ENCODE peak calls at places on chromosomes 11 and 22, in eight cellular contexts. G is heart left ventricle, B is WTC11, Z is astrocyte of the cerebellum, Q is cardiac muscle cell, A is psoas muscle, I is fibroblast of pulmonary artery, S is mesothelial cell of epicardium. X is an unnamed sample.

GRCh38 chr11:63564056-63564784 is 1.0 kb upstream of the PLAAT2 start:
- DNase-seq in Z (no peak), G (no peak), S (no peak), I (no peak), A (no peak), B (no peak), Q (no peak), X (peak)

GRCh38 chr11:74929431-74930363 is 19.2 kb downstream of the XRRA1 start:
- DNase-seq in I (peak), S (peak), B (peak), G (no peak), A (peak), Q (peak), Z (peak), X (peak)

GRCh38 chr22:26658671-26659478 is 1.5 kb downstream of the MIAT start:
- DNase-seq in A (peak), Q (peak), I (peak), Z (peak), S (no peak), G (peak), B (peak), X (peak)

GRCh38 chr11:29272019-29272654 is 744.7 kb downstream of the KCNA4 start:
- DNase-seq in Z (no peak), I (peak), G (no peak), B (no peak), Q (peak), S (no peak), A (no peak), X (no peak)

GRCh38 chr11:66081505-66081904 is 11.4 kb downstream of the PACS1 start:
- DNase-seq in Q (peak), B (no peak), S (no peak), A (no peak), I (peak), Z (no peak), G (no peak), X (peak)

GRCh38 chr11:43410394-43410793 is 51.7 kb downstream of the TTC17 start:
- DNase-seq in Q (no peak), Z (no peak), S (no peak), G (no peak), B (no peak), A (no peak), I (no peak), X (no peak)

GRCh38 chr11:10606536-10607208 is 38.2 kb upstream of the LYVE1 start:
- DNase-seq in G (no peak), B (no peak), I (peak), A (no peak), Z (no peak), S (no peak), Q (peak), X (no peak)

GRCh38 chr11:61871158-61871597 is 20.2 kb downstream of the FADS3 start:
- DNase-seq in S (peak), Z (peak), B (peak), G (peak), I (peak), Q (peak), A (peak), X (peak)

GRCh38 chr11:46347637-46348311 is 511 bp downstream of the DGKZ start:
- DNase-seq in B (no peak), Q (no peak), G (no peak), Z (no peak), A (peak), I (no peak), S (no peak), X (peak)

GRCh38 chr22:40051322-40051721 is 56.6 kb downstream of the FAM83F start:
- DNase-seq in B (no peak), Q (no peak), Z (no peak), A (no peak), S (no peak), G (no peak), I (no peak), X (peak)

GRCh38 chr22:24390576-24390975 is 36.8 kb upstream of the ADORA2A start:
- DNase-seq in Q (peak), S (no peak), Z (no peak), I (peak), A (peak), G (no peak), B (no peak), X (no peak)

GRCh38 chr22:28021998-28022660 is 103.1 kb upstream of the PITPNB start:
- DNase-seq in I (no peak), S (no peak), Z (no peak), B (no peak), Q (no peak), G (no peak), A (no peak), X (no peak)

GRCh38 chr11:47518212-47518959 is 34.5 kb downstream of the CELF1 start:
- DNase-seq in A (no peak), B (no peak), Q (no peak), G (no peak), I (no peak), Z (no peak), S (no peak), X (no peak)

GRCh38 chr11:134158023-134158422 is 65.7 kb downstream of the NCAPD3 start:
- DNase-seq in Z (no peak), S (no peak), Q (no peak), I (no peak), G (no peak), A (no peak), B (no peak), X (no peak)

GRCh38 chr11:7579226-7579825 is 65.5 kb downstream of the PPFIBP2 start:
- DNase-seq in G (no peak), A (no peak), S (no peak), Z (no peak), Q (peak), B (no peak), I (peak), X (no peak)

GRCh38 chr11:70423523-70424505 is 25.5 kb downstream of the CTTN start:
- DNase-seq in Q (peak), I (peak), A (no peak), Z (peak), G (peak), S (no peak), B (no peak), X (peak)

GRCh38 chr22:37777122-37777687 is 30.5 kb upstream of the GCAT start:
- DNase-seq in B (no peak), G (no peak), S (no peak), I (peak), Q (peak), Z (peak), A (peak), X (no peak)

GRCh38 chr11:123145220-123145619 is 49.8 kb downstream of the CLMP start:
- DNase-seq in A (peak), I (peak), B (no peak), Z (no peak), S (no peak), Q (peak), G (no peak), X (no peak)

GRCh38 chr22:27420817-27421361 is 380.7 kb downstream of the MN1 start:
- DNase-seq in G (peak), Q (peak), I (peak), S (no peak), B (no peak), A (peak), Z (peak), X (no peak)

GRCh38 chr11:75200051-75200450 is 40.5 kb upstream of the TPBGL start:
- DNase-seq in B (no peak), G (peak), A (peak), I (peak), Q (no peak), Z (no peak), S (no peak), X (no peak)

GRCh38 chr22:18088825-18089568 is 11.2 kb downstream of the PEX26 start:
- DNase-seq in Q (no peak), S (no peak), A (peak), Z (no peak), B (no peak), G (no peak), I (no peak), X (no peak)

GRCh38 chr11:72015511-72016061 is 16.9 kb downstream of the IL18BP start:
- DNase-seq in I (peak), B (peak), A (no peak), Q (peak), S (no peak), Z (no peak), G (no peak), X (peak)

GRCh38 chr22:41382098-41382578 is 396 bp downstream of the TEF start:
- DNase-seq in Z (no peak), B (peak), I (peak), Q (no peak), G (peak), A (peak), S (peak), X (peak)

GRCh38 chr22:24330636-24331035 is 60.0 kb downstream of the SPECC1L start:
- DNase-seq in S (no peak), Q (no peak), I (peak), B (no peak), Z (no peak), G (no peak), A (no peak), X (no peak)

GRCh38 chr22:39493759-39494158 is 8.3 kb upstream of the MIEF1 start:
- DNase-seq in Z (peak), A (no peak), Q (peak), S (no peak), I (peak), B (no peak), G (no peak), X (no peak)

GRCh38 chr11:44978961-44979331 is 28.3 kb upstream of the TP53I11 start:
- DNase-seq in Q (no peak), A (no peak), S (no peak), B (no peak), I (no peak), Z (no peak), G (no peak), X (no peak)

GRCh38 chr11:114586797-114587196 is 8.8 kb downstream of the NXPE4 start:
- DNase-seq in B (no peak), Q (peak), Z (no peak), A (no peak), G (no peak), I (peak), S (no peak), X (no peak)
- TF ChIP-seq CTCF in B (no peak), Q (peak), Z (no peak), A (no peak), G (no peak), I (peak), S (no peak), X (no peak)

GRCh38 chr11:21321530-21321929 is 652.1 kb downstream of the NELL1 start:
- DNase-seq in B (no peak), Z (no peak), Q (no peak), S (no peak), I (no peak), G (no peak), A (no peak), X (no peak)

GRCh38 chr11:21323617-21324016 is 654.2 kb downstream of the NELL1 start:
- DNase-seq in Z (no peak), G (no peak), Q (no peak), I (no peak), A (no peak), B (no peak), S (no peak), X (no peak)
- TF ChIP-seq CTCF in Z (no peak), G (no peak), Q (no peak), I (no peak), A (no peak), B (peak), S (no peak), X (no peak)

GRCh38 chr11:76512851-76513653 is 68.2 kb downstream of the EMSY start:
- DNase-seq in I (peak), G (no peak), B (no peak), S (no peak), Q (peak), A (no peak), Z (peak), X (no peak)
- TF ChIP-seq CTCF in I (peak), G (peak), B (no peak), S (peak), Q (peak), A (peak), Z (peak), X (peak)

GRCh38 chr11:73530109-73530508 is 67.8 kb downstream of the FAM168A start:
- DNase-seq in S (no peak), Q (no peak), I (no peak), B (peak), Z (no peak), A (no peak), G (no peak), X (no peak)
- TF ChIP-seq CTCF in S (no peak), Q (peak), I (peak), B (no peak), Z (peak), A (no peak), G (no peak), X (no peak)

DNA sequence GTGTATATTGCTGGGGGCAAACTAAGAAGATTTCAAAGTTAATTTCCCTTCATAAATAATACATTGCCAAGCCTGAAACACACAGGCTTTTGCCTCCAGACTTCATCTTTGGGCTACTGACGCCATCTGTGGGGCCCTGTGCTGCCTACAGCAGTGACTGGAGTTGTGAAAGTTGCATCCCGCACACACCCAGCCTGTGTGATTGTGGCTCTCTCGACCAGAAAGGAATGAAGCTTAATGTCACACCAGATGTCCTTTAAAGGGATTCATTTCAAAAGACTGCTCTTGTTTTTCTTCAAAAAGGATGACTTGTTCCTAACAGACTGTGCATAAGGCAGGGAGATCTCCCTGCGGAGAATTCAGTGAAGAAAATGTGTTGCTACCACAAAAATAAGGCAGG is 210.5 kb downstream of the FAM181B start:
- DNase-seq in G (no peak), A (no peak), I (no peak), Z (no peak), B (peak), S (no peak), Q (no peak), X (no peak)
- TF ChIP-seq CTCF in G (no peak), A (no peak), I (no peak), Z (no peak), B (no peak), S (no peak), Q (no peak), X (no peak)

GRCh38 chr11:3049430-3050243 is 7.6 kb downstream of the CARS1 start:
- DNase-seq in Z (peak), S (no peak), I (peak), Q (peak), G (peak), A (peak), B (no peak), X (peak)
- TF ChIP-seq CTCF in Z (peak), S (no peak), I (peak), Q (peak), G (no peak), A (peak), B (no peak), X (no peak)

DNA sequence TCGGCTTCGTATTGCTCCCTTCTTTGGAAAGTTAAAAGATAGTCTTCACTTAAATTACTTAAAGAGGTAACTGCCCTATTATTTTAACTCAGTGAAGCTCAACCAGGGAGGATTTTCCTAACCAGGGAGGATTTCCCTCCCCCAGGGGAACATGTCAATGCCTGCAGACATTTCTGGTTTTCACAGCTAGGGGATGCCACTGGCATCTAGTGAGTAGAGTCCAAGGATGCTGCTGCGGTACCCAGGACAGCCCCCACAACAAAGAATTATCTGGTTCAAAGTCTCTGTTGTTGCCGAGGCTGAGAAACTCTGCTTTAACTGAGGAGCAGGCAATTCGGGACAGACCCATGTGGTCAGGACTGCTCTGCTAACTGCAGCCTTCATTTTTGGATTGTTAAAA is 82.2 kb downstream of the DEPDC5 start:
- DNase-seq in G (no peak), Z (no peak), Q (no peak), I (no peak), A (no peak), B (no peak), S (no peak), X (no peak)
- TF ChIP-seq CTCF in G (no peak), Z (no peak), Q (no peak), I (no peak), A (no peak), B (no peak), S (no peak), X (no peak)